ENCODE peak calls at places on chromosome 13, in four cellular contexts. Z is naive thymus-derived CD4-positive, alpha-beta T cell; M is nucleus accumbens; Q is foreskin fibroblast. Y is an unnamed sample.
A peak's percentile ranks its signal among the peaks of the same experiment; 100 is the strongest.

GRCh38 chr13:67136157-67136556 is 94.0 kb downstream of the PCDH9 start:
- DNase-seq in M (no peak), Q (no peak), Z (no peak), Y (no peak)

GRCh38 chr13:76129305-76130040 is 493.3 kb downstream of the LMO7 start:
- DNase-seq in Q (no peak), M (no peak), Z (no peak), Y (no peak)

GRCh38 chr13:112893570-112894422 is 75.2 kb upstream of the MCF2L start:
- DNase-seq in Z (no peak), Q (peak; percentile 27), M (no peak), Y (no peak)

GRCh38 chr13:44238011-44238421 is 135.6 kb upstream of the SERP2 start:
- DNase-seq in Z (no peak), M (no peak), Q (peak; percentile 89), Y (no peak)

GRCh38 chr13:28761586-28761985 is 42.8 kb upstream of the SLC46A3 start:
- DNase-seq in Z (no peak), M (no peak), Q (peak; percentile 23), Y (no peak)

GRCh38 chr13:74819549-74819948 is 662.4 kb downstream of the TBC1D4 start:
- DNase-seq in Z (no peak), M (no peak), Q (no peak), Y (no peak)

GRCh38 chr13:52599853-52600603 is 42.2 kb upstream of the HNRNPA1L2 start:
- DNase-seq in Z (no peak), Q (peak; percentile 64), M (no peak), Y (no peak)

GRCh38 chr13:112249644-112250610 is 126.2 kb upstream of the SPACA7 start:
- DNase-seq in Z (no peak), M (no peak), Q (no peak), Y (no peak)

GRCh38 chr13:53200498-53201453 is 172.2 kb downstream of the OLFM4 start:
- DNase-seq in Q (peak; percentile 1), Z (no peak), M (no peak), Y (no peak)

GRCh38 chr13:53732664-53733063 is 704.1 kb downstream of the OLFM4 start:
- DNase-seq in Z (no peak), Q (no peak), M (no peak), Y (no peak)

GRCh38 chr13:98927954-98928927 is 49.6 kb downstream of the DOCK9 start:
- DNase-seq in Z (no peak), Q (peak; percentile 90), M (no peak), Y (no peak)

GRCh38 chr13:26299168-26299788 is 45.3 kb downstream of the CDK8 start:
- DNase-seq in M (no peak), Q (no peak), Z (no peak), Y (no peak)

GRCh38 chr13:91228083-91228482 is 119.4 kb upstream of the MIR17HG start:
- DNase-seq in Q (no peak), M (no peak), Z (no peak), Y (no peak)

GRCh38 chr13:113597386-113598080 is 13.0 kb downstream of the TFDP1 start:
- DNase-seq in Q (no peak), M (no peak), Z (no peak), Y (no peak)

GRCh38 chr13:113207890-113208423 is 512 bp downstream of the PCID2 start:
- DNase-seq in Q (peak; percentile 80), Z (no peak), M (no peak), Y (no peak)

GRCh38 chr13:45575146-45575829 is 40.3 kb downstream of the ERICH6B start:
- DNase-seq in Z (no peak), Q (no peak), M (no peak), Y (no peak)

GRCh38 chr13:79393564-79394249 is 12.3 kb downstream of the RBM26 start:
- DNase-seq in M (no peak), Q (no peak), Z (no peak), Y (no peak)

GRCh38 chr13:97344250-97345175 is 89.5 kb upstream of the RAP2A start:
- DNase-seq in Z (no peak), Q (peak; percentile 83), M (peak; percentile 21), Y (peak; percentile 44)

GRCh38 chr13:108226184-108226583 is 8.0 kb downstream of the ABHD13 start:
- DNase-seq in M (no peak), Z (no peak), Q (no peak), Y (no peak)

GRCh38 chr13:52955505-52955904 is 73.1 kb upstream of the OLFM4 start:
- DNase-seq in M (no peak), Z (no peak), Q (no peak), Y (no peak)

GRCh38 chr13:111326981-111327642 is 6.7 kb downstream of the TEX29 start:
- DNase-seq in M (no peak), Q (no peak), Z (no peak), Y (no peak)